ENCODE peak calls at places on chromosome 12, in ten cellular contexts. K is neural crest cell, F is fibroblast of pulmonary artery, B is H9, I is WTC11, L is mammary epithelial cell, A is AG10803, U is left ventricle myocardium inferior, J is IMR-90, X is astrocyte of the spinal cord. D is an unnamed sample.

GRCh38 chr12:103626498-103626897 is 39.4 kb downstream of the STAB2 start:
- DNase-seq in K (no peak), F (peak), B (peak), I (peak), L (peak), A (peak), U (peak), J (peak), X (peak), D (peak)

GRCh38 chr12:96061864-96062453 is 26.6 kb upstream of the LTA4H start:
- DNase-seq in K (peak), F (peak), B (peak), I (peak), L (peak), A (peak), U (peak), J (peak), X (peak), D (peak)

GRCh38 chr12:650983-651382 is 12.3 kb downstream of the NINJ2 start:
- DNase-seq in K (no peak), F (no peak), B (no peak), I (no peak), L (no peak), A (no peak), U (no peak), J (no peak), X (no peak), D (no peak)

GRCh38 chr12:114430306-114430705 is 24.4 kb upstream of the TBX5 start:
- DNase-seq in K (no peak), F (peak), B (no peak), I (no peak), L (no peak), A (peak), U (no peak), J (peak), X (no peak), D (peak)

GRCh38 chr12:63944586-63945228 is 100.2 kb downstream of the SRGAP1 start:
- DNase-seq in K (no peak), F (peak), B (no peak), I (no peak), L (no peak), A (no peak), U (no peak), J (no peak), X (no peak), D (no peak)

GRCh38 chr12:89863968-89864367 is 155.3 kb upstream of the ATP2B1 start:
- DNase-seq in K (no peak), F (no peak), B (no peak), I (no peak), L (no peak), A (no peak), U (no peak), J (no peak), X (no peak), D (no peak)

GRCh38 chr12:75721231-75721641 is 209.8 kb upstream of the KRR1 start:
- DNase-seq in K (no peak), F (no peak), B (no peak), I (no peak), L (no peak), A (peak), U (no peak), J (peak), X (peak), D (peak)

GRCh38 chr12:25623816-25624215 is 70.7 kb upstream of the LMNTD1 start:
- DNase-seq in K (no peak), F (peak), B (no peak), I (no peak), L (peak), A (no peak), U (no peak), J (no peak), X (no peak), D (peak)

GRCh38 chr12:28023156-28023887 is 50.8 kb upstream of the PTHLH start:
- DNase-seq in K (no peak), F (peak), B (no peak), I (no peak), L (peak), A (peak), U (no peak), J (peak), X (peak), D (peak)

GRCh38 chr12:97650242-97650641 is 187.6 kb downstream of the RMST start:
- DNase-seq in K (no peak), F (no peak), B (no peak), I (no peak), L (peak), A (no peak), U (no peak), J (no peak), X (peak), D (peak)

GRCh38 chr12:111384596-111384995 is 15.7 kb upstream of the PHETA1 start:
- DNase-seq in K (no peak), F (no peak), B (no peak), I (no peak), L (no peak), A (no peak), U (no peak), J (no peak), X (no peak), D (no peak)

GRCh38 chr12:115407036-115407435 is 723.1 kb upstream of the TBX3 start:
- DNase-seq in K (no peak), F (no peak), B (no peak), I (no peak), L (no peak), A (no peak), U (no peak), J (no peak), X (no peak), D (no peak)

GRCh38 chr12:5996459-5996858 is 51.4 kb upstream of the ANO2 start:
- DNase-seq in K (no peak), F (no peak), B (no peak), I (no peak), L (peak), A (no peak), U (no peak), J (no peak), X (no peak), D (peak)

GRCh38 chr12:47935196-47935595 is 28.2 kb upstream of the TMEM106C start:
- DNase-seq in K (no peak), F (peak), B (peak), I (no peak), L (no peak), A (peak), U (peak), J (peak), X (peak), D (peak)

GRCh38 chr12:62732861-62733427 is 202.0 kb downstream of the PPM1H start:
- DNase-seq in K (no peak), F (peak), B (no peak), I (no peak), L (peak), A (peak), U (no peak), J (peak), X (peak), D (peak)

GRCh38 chr12:85156569-85156968 is 120.4 kb downstream of the LRRIQ1 start:
- DNase-seq in K (no peak), F (no peak), B (no peak), I (no peak), L (no peak), A (no peak), U (no peak), J (no peak), X (no peak), D (no peak)

GRCh38 chr12:74412607-74413230 is 124.9 kb upstream of the ATXN7L3B start:
- DNase-seq in K (no peak), F (peak), B (no peak), I (no peak), L (no peak), A (peak), U (no peak), J (peak), X (peak), D (peak)

GRCh38 chr12:24697769-24698168 is 251.1 kb downstream of the BCAT1 start:
- DNase-seq in K (no peak), F (no peak), B (no peak), I (no peak), L (no peak), A (no peak), U (no peak), J (no peak), X (peak), D (no peak)

GRCh38 chr12:123889848-123890535 is 82.6 kb downstream of the CCDC92 start:
- DNase-seq in K (no peak), F (no peak), B (no peak), I (no peak), L (no peak), A (no peak), U (no peak), J (no peak), X (no peak), D (no peak)

GRCh38 chr12:132630672-132631071 is 12.1 kb downstream of the P2RX2 start:
- DNase-seq in K (no peak), F (no peak), B (no peak), I (no peak), L (no peak), A (no peak), U (no peak), J (no peak), X (no peak), D (no peak)

GRCh38 chr12:126554599-126554998 is 1489.4 kb downstream of the AACS start:
- DNase-seq in K (no peak), F (no peak), B (peak), I (no peak), L (no peak), A (no peak), U (no peak), J (no peak), X (no peak), D (no peak)

GRCh38 chr12:128486951-128487350 is 220.0 kb downstream of the TMEM132C start:
- DNase-seq in K (no peak), F (no peak), B (no peak), I (no peak), L (no peak), A (no peak), U (no peak), J (no peak), X (no peak), D (no peak)

GRCh38 chr12:29566441-29566840 is 69.0 kb upstream of the OVCH1 start:
- DNase-seq in K (no peak), F (no peak), B (no peak), I (no peak), L (no peak), A (no peak), U (no peak), J (peak), X (peak), D (no peak)

GRCh38 chr12:132513070-132513398 is 23.1 kb downstream of the FBRSL1 start:
- DNase-seq in K (no peak), F (peak), B (no peak), I (no peak), L (no peak), A (peak), U (no peak), J (peak), X (peak), D (peak)

GRCh38 chr12:79933580-79934264 is 1.2 kb downstream of the PPP1R12A start:
- DNase-seq in K (no peak), F (peak), B (no peak), I (no peak), L (peak), A (peak), U (no peak), J (peak), X (peak), D (peak)

GRCh38 chr12:58364389-58365086 is 423.2 kb downstream of the ATP23 start:
- DNase-seq in K (no peak), F (peak), B (no peak), I (no peak), L (peak), A (peak), U (no peak), J (peak), X (peak), D (peak)

GRCh38 chr12:27213304-27213703 is 30.8 kb upstream of the STK38L start:
- DNase-seq in K (no peak), F (no peak), B (no peak), I (no peak), L (no peak), A (no peak), U (no peak), J (no peak), X (no peak), D (no peak)

GRCh38 chr12:96434107-96434506 is 33.9 kb upstream of the CDK17 start:
- DNase-seq in K (no peak), F (peak), B (no peak), I (no peak), L (no peak), A (peak), U (no peak), J (peak), X (peak), D (peak)

GRCh38 chr12:19750116-19750644 is 310.9 kb downstream of the AEBP2 start:
- DNase-seq in K (no peak), F (peak), B (no peak), I (no peak), L (no peak), A (no peak), U (no peak), J (no peak), X (no peak), D (no peak)

GRCh38 chr12:6547987-6548386 is 7.9 kb downstream of the IFFO1 start:
- DNase-seq in K (no peak), F (peak), B (peak), I (no peak), L (peak), A (peak), U (peak), J (peak), X (peak), D (peak)

GRCh38 chr12:124734224-124734788 is 129.4 kb downstream of the SCARB1 start:
- DNase-seq in K (no peak), F (no peak), B (peak), I (peak), L (no peak), A (no peak), U (peak), J (peak), X (no peak), D (no peak)

GRCh38 chr12:75479963-75480461 is 543 bp upstream of the GLIPR1 start:
- DNase-seq in K (no peak), F (no peak), B (no peak), I (no peak), L (peak), A (peak), U (no peak), J (peak), X (peak), D (peak)

DNA sequence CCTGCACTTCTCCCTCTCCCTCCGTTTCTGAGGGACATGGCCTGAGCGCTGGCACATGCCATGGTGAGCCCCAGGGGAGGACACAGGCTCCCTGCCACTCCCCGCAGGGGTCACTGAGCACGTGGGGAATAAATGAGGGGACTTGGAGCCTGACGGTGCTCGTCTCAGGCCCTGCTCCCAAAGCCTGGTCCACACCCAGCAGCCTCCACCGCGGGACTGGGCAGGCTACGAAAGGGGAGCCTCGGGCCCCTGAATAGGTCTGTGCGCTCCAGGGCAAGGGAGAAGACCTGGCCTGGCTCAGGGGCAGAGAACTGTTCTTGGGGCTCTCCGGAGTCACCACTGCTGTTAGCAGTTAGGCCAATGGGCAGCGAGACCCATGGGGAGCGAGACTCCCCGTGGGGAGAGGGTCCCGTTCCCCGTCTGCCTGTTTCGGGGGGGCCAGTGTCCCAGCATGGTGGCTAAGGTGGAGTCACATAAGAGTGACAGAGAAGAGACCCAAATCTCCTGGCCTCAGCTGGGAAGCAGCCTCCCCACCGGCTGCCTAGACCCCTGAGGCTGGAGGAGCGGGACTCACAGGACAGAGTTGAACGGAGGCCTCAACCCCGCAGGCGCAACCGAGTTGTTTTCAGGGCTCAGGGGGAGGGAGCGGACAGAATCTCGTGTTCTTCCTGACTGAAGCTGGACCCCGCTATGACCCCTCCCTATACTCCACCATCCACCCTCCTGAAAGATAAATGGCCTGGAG is 329.8 kb upstream of the SFSWAP start:
- DNase-seq in K (no peak), F (no peak), B (no peak), I (no peak), L (no peak), A (no peak), U (no peak), J (no peak), X (no peak), D (no peak)
- TF ChIP-seq CTCF in K (no peak), F (no peak), B (no peak), I (no peak), L (no peak), A (no peak), U (no peak), J (no peak), X (no peak), D (no peak)

GRCh38 chr12:51798507-51798906 is 50.0 kb downstream of the FIGNL2 start:
- DNase-seq in K (no peak), F (no peak), B (no peak), I (no peak), L (peak), A (peak), U (no peak), J (no peak), X (no peak), D (no peak)

GRCh38 chr12:51793201-51793600 is 55.3 kb downstream of the FIGNL2 start:
- DNase-seq in K (no peak), F (no peak), B (no peak), I (no peak), L (peak), A (peak), U (no peak), J (peak), X (peak), D (peak)

GRCh38 chr12:51792417-51792816 is 56.1 kb downstream of the FIGNL2 start:
- DNase-seq in K (no peak), F (no peak), B (no peak), I (no peak), L (no peak), A (no peak), U (no peak), J (no peak), X (no peak), D (no peak)

GRCh38 chr12:51801027-51801426 is 47.5 kb downstream of the FIGNL2 start:
- DNase-seq in K (no peak), F (no peak), B (no peak), I (no peak), L (no peak), A (no peak), U (no peak), J (no peak), X (no peak), D (no peak)

GRCh38 chr12:51797301-51797700 is 51.2 kb downstream of the FIGNL2 start:
- DNase-seq in K (no peak), F (no peak), B (no peak), I (no peak), L (peak), A (no peak), U (no peak), J (no peak), X (no peak), D (no peak)
- TF ChIP-seq CTCF in K (no peak), F (no peak), B (no peak), I (no peak), L (no peak), A (no peak), U (no peak), J (no peak), X (no peak), D (no peak)

DNA sequence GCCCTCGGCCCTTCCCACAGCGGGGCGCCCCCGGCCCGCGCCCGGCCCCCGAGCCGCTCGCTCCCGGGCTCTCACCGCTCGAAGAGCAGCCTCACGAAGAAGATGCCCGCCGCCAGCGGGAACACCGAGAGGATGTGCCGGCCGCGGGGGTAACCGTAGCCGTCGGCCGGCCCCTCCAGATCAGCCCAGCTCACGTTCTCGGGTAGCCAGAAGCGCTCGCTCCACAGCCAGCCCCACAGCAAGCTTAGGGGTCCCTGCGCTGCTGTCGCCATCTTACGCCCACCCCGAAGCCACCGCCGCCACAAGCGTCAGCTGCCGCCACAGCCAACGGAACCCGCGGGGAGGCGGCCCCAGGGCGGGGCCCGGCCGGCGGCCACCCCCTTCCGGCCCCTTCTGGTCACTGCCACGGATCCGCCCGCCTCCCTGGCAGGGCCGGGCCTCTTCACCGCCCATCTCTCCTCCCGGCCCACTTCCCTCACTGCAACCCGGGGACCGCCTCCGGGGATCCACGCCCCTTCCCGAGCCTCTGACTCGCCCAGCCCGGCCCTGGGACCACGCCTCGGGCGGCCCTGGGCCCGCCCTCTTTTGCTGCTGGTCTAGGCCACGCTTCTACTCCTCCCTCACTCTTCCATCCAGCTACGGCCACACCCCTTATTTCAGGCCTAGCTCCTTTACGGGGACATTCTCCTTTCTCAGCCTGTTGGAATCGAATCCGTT is at the start of gene CERS5:
- DNase-seq in K (peak), F (peak), B (peak), I (peak), L (peak), A (peak), U (peak), J (peak), X (peak), D (peak)
- TF ChIP-seq CTCF in K (peak), F (no peak), B (peak), I (peak), L (peak), A (no peak), U (peak), J (no peak), X (no peak), D (no peak)

GRCh38 chr12:77047341-77048202 is 17.8 kb downstream of the E2F7 start:
- DNase-seq in K (no peak), F (no peak), B (no peak), I (no peak), L (no peak), A (peak), U (no peak), J (no peak), X (no peak), D (no peak)
- TF ChIP-seq CTCF in K (no peak), F (no peak), B (peak), I (no peak), L (no peak), A (no peak), U (no peak), J (peak), X (peak), D (no peak)

DNA sequence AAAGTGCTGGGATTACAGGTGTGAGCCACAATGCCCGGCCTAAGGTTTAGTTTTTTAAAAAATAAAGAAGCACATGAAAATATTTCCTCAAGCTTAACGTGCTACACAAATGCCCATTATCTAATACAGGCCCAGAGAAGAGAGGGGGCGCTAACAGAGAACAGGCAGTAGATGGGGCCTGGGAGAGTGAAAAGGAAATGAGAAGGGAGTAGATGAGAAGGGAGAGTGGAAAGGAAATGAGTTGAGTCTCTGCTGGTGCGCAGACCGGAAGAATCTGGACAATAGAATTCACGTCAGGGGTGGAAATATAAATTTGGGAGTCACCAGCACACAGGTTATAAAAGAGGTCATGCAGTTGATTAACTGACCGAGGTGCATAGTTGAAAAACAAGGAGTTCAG is 10.7 kb downstream of the PXN start:
- DNase-seq in K (no peak), F (peak), B (peak), I (no peak), L (no peak), A (no peak), U (no peak), J (no peak), X (no peak), D (no peak)
- TF ChIP-seq CTCF in K (no peak), F (peak), B (peak), I (no peak), L (no peak), A (no peak), U (peak), J (no peak), X (no peak), D (no peak)

GRCh38 chr12:31118347-31118830 is 44.7 kb downstream of the DDX11 start:
- DNase-seq in K (no peak), F (no peak), B (peak), I (peak), L (no peak), A (no peak), U (no peak), J (no peak), X (no peak), D (no peak)

GRCh38 chr12:31118831-31119530 is 45.3 kb downstream of the DDX11 start:
- DNase-seq in K (peak), F (no peak), B (peak), I (peak), L (no peak), A (no peak), U (no peak), J (no peak), X (no peak), D (no peak)

GRCh38 chr12:31120392-31121008 is 46.8 kb downstream of the DDX11 start:
- DNase-seq in K (no peak), F (no peak), B (no peak), I (no peak), L (no peak), A (no peak), U (no peak), J (no peak), X (no peak), D (no peak)

GRCh38 chr12:31119531-31120211 is 46.0 kb downstream of the DDX11 start:
- DNase-seq in K (no peak), F (no peak), B (no peak), I (no peak), L (no peak), A (no peak), U (no peak), J (no peak), X (no peak), D (no peak)

GRCh38 chr12:31117203-31118011 is 43.7 kb downstream of the DDX11 start:
- DNase-seq in K (peak), F (no peak), B (peak), I (peak), L (peak), A (no peak), U (no peak), J (peak), X (peak), D (peak)
- TF ChIP-seq CTCF in K (peak), F (peak), B (peak), I (no peak), L (peak), A (peak), U (peak), J (peak), X (peak), D (peak)